ENCODE peak calls at places on chromosomes 12 and 14, in six cellular contexts. A, Q, Y, K, S and M are unnamed samples. For H3K4me1, the result is how much of the 10 kb centered on the place peaks cover.

GRCh38 chr12:116148844-116149243 is 128.6 kb downstream of the MED13L start:
- DNase-seq in A (no peak), Q (no peak), Y (no peak), K (no peak), S (no peak), M (no peak)

GRCh38 chr14:60655114-60655897 is 6.0 kb upstream of the SIX1 start:
- DNase-seq in A (no peak), Q (no peak), Y (no peak), K (no peak), S (no peak), M (no peak)

GRCh38 chr14:106343636-106344035 is 817.3 kb downstream of the TMEM121 start:
- DNase-seq in A (no peak), Q (no peak), Y (no peak), K (no peak), S (no peak), M (peak)

GRCh38 chr12:20950248-20950647 is 139.7 kb downstream of the SLCO1B3 start:
- DNase-seq in A (no peak), Q (no peak), Y (no peak), K (no peak), S (no peak), M (no peak)

GRCh38 chr12:4009979-4010704 is 136.9 kb upstream of the PARP11 start:
- DNase-seq in A (no peak), Q (no peak), Y (no peak), K (no peak), S (no peak), M (no peak)

GRCh38 chr12:46357438-46358324 is 14.9 kb downstream of the SLC38A2 start:
- DNase-seq in A (no peak), Q (no peak), Y (no peak), K (no peak), S (peak), M (no peak)

GRCh38 chr12:43951286-43951685 is 115.4 kb downstream of the TMEM117 start:
- DNase-seq in A (no peak), Q (no peak), Y (no peak), K (no peak), S (no peak), M (no peak)

GRCh38 chr12:98355322-98355721 is 160.1 kb upstream of the TMPO start:
- DNase-seq in A (no peak), Q (no peak), Y (no peak), K (no peak), S (peak), M (no peak)

GRCh38 chr14:35682802-35683201 is 126.3 kb downstream of the RALGAPA1 start:
- DNase-seq in A (no peak), Q (no peak), Y (no peak), K (no peak), S (peak), M (no peak)

GRCh38 chr14:85234626-85235025 is 295.3 kb upstream of the FLRT2 start:
- DNase-seq in A (no peak), Q (no peak), Y (no peak), K (no peak), S (no peak), M (no peak)

GRCh38 chr12:25459541-25459951 is 93.5 kb downstream of the LMNTD1 start:
- DNase-seq in A (no peak), Q (peak), Y (no peak), K (no peak), S (no peak), M (no peak)

GRCh38 chr12:62434504-62435336 is 31.9 kb upstream of the MON2 start:
- DNase-seq in A (no peak), Q (no peak), Y (no peak), K (no peak), S (no peak), M (no peak)

GRCh38 chr12:12582895-12583303 is 20.2 kb upstream of the DUSP16 start:
- DNase-seq in A (no peak), Q (no peak), Y (no peak), K (no peak), S (peak), M (no peak)

GRCh38 chr12:96233941-96234461 is 39.8 kb downstream of the ELK3 start:
- DNase-seq in A (no peak), Q (peak), Y (no peak), K (peak), S (peak), M (peak)

GRCh38 chr14:23302290-23303225 is at the start of gene PPP1R3E:
- DNase-seq in A (peak), Q (peak), Y (peak), K (peak), S (no peak), M (peak)

GRCh38 chr14:23301288-23301968 is 1.2 kb downstream of the PPP1R3E start:
- DNase-seq in A (peak), Q (peak), Y (peak), K (peak), S (peak), M (peak)

GRCh38 chr14:23300687-23301223 is 1.9 kb downstream of the PPP1R3E start:
- DNase-seq in A (no peak), Q (peak), Y (no peak), K (peak), S (no peak), M (peak)

GRCh38 chr14:23299986-23300686 is 2.5 kb downstream of the PPP1R3E start:
- DNase-seq in A (no peak), Q (no peak), Y (no peak), K (no peak), S (no peak), M (peak)

DNA sequence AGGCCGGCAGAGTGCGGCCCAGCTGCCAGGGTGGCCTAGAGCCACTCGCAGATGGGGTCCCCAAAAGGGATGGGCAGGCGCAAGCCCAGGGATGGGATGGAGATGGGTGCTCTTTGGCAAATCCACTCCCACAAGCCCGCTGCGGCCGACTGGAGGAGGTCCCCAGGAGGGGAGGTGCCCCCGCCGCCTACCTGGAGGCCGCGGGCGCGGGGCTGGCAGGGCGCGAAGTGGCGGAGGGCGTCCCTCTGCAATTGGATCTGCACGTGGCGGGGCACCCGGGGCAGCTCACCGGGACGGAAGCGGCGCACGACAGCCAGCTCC is 730 bp downstream of the PPP1R3E start:
- DNase-seq in A (no peak), Q (no peak), Y (no peak), K (no peak), S (no peak), M (no peak)
- H3K4me3 ChIP-seq in A (peak), Q (peak), Y (peak), K (peak), S (peak), M (peak)

DNA sequence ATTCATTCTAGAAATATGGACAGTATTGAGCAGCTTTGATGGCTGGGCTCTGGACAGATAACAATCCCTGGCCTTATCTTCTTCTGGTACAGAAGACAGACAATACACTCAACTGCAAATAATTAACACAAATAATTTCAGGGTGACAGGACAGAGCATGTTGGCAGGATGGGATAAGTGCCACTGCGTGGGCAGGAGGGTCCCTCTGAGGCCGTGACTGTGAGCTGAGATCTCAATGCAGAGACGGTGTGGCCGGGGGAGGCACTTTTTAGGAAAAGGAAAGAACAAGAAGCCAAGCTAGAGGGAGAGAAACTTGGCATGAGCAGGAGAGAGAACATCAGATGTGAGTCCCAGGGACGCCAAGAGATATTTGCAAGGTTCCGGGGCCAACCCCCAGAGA is 8.1 kb downstream of the SYNE3 start:
- DNase-seq in A (no peak), Q (no peak), Y (no peak), K (peak), S (no peak), M (no peak)
- H3K4me1 ChIP-seq in A (half or more), Q (under half), Y (under half), K (under half), S (under half), M (under half)

GRCh38 chr14:99272669-99273024 is 650 bp upstream of the BCL11B start:
- DNase-seq in A (no peak), Q (no peak), Y (no peak), K (no peak), S (no peak), M (no peak)
- H3K4me3 ChIP-seq in A (peak), Q (peak), Y (peak), K (no peak), S (peak), M (peak)

DNA sequence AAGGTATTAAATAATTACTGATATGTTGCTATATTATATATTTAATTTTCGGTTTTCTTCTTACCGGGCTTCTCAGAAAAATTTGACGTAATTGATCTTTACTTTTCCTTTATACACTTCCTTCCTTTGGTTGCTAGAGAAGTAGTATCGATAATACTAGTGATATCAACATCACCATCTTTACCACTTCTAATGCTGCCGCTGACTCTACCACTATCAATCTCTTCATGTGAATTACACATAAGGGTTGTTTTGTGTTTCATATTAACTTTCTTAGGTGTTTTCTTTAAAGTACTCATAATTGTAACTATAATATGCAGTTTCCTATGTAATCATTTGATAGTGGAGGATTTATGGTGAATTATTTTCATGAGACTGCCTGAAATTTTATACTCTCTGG is 30.9 kb upstream of the KLRF1 start:
- DNase-seq in A (no peak), Q (no peak), Y (no peak), K (no peak), S (no peak), M (no peak)
- H3K4me1 ChIP-seq in A (half or more), Q (under half), Y (under half), K (under half), S (under half), M (under half)

DNA sequence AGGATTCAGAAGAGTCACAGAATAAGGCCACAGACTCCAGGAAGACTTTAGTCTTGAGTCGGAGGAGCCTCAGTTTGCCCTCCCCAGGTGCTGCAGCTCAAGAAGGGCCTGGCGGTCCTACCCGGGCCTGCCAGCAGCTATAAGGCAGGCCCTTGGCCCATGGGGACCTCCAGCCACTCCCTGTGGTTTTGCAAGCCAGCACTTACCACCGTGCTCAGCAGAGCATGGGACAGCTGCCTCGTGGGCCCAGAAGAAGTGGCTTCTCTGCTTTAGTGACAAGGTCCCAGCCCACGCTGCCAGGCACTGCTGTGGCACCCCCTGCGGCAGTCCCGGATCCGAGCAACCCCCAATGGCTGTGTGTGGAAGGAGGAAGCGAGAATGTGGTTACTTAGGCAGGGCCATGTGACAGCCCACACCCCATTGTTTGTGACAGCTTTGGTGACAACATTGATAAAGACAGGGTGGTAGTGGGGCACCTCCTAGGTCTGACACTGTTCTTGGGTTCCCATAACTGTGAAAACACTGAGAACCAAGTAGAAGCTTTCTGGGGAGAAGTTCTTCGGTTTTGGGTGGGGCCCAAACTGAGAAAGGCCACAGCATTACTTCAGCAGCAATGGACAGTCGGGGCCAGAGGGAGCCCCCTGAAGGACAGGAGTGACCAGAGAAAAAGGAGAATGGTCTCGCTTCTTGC is at the start of gene SELPLG:
- DNase-seq in A (peak), Q (peak), Y (peak), K (no peak), S (no peak), M (peak)
- H3K4me3 ChIP-seq in A (peak), Q (peak), Y (peak), K (no peak), S (no peak), M (peak)

DNA sequence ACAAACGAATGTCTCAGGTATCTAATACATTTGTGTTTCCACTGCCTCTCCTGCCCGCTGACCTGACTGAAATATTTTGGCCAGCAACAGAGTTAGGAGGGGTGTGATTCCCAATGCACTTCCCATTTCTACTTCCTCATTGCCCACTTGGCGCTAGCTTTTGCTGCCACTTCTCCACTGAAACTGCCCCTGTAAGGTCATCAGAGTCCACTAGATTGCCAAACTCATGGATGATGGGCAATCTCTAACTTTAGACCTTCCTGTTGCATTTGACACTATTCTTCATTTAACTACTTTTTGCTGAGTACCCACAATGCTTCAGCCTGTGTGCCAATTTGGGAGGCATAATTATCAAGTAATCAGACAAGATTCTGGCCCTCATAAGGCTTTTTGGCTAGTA is 40.8 kb downstream of the GPR65 start:
- DNase-seq in A (no peak), Q (no peak), Y (no peak), K (no peak), S (no peak), M (no peak)
- H3K4me1 ChIP-seq in A (under half), Q (under half), Y (under half), K (under half), S (under half), M (under half)

GRCh38 chr14:105315941-105316562 is 1.5 kb downstream of the PACS2 start:
- DNase-seq in A (no peak), Q (no peak), Y (no peak), K (no peak), S (no peak), M (no peak)
- H3K4me3 ChIP-seq in A (peak), Q (peak), Y (peak), K (peak), S (peak), M (peak)

GRCh38 chr12:65903680-65904403 is 79.6 kb downstream of the HMGA2 start:
- DNase-seq in A (no peak), Q (no peak), Y (no peak), K (no peak), S (no peak), M (no peak)

GRCh38 chr12:65900912-65901672 is 76.8 kb downstream of the HMGA2 start:
- DNase-seq in A (no peak), Q (no peak), Y (no peak), K (no peak), S (no peak), M (no peak)

GRCh38 chr12:65905941-65906471 is 81.7 kb downstream of the HMGA2 start:
- DNase-seq in A (no peak), Q (no peak), Y (no peak), K (no peak), S (no peak), M (no peak)

GRCh38 chr12:65899289-65899688 is 75.0 kb downstream of the HMGA2 start:
- DNase-seq in A (no peak), Q (no peak), Y (no peak), K (no peak), S (no peak), M (no peak)

DNA sequence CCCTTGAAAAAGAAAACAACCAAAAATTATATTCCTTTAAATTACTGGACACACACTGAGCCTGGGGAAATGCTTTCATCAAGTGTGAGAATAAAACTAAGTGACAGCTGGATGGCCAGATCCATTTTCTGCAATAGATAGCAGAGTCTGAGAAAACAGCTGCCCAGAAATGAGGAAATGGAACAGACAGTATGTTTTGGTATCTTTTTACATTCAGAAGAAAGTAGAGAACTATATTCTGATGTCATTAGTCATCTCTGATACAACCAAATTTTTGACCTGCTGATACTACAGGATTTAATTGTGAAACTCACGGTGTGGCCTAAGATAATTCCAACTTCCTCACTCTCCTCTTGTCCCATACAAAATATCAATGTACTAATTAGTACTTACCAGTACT is 78.2 kb downstream of the HMGA2 start:
- DNase-seq in A (no peak), Q (no peak), Y (no peak), K (no peak), S (peak), M (no peak)
- H3K4me1 ChIP-seq in A (under half), Q (under half), Y (under half), K (under half), S (under half), M (under half)